ENCODE peak calls at places on chromosomes 1 and 21, in six cellular contexts. P is vagina, B is A549, K is ovary, Y is fibroblast of lung, C is IMR-90. R is an unnamed sample.

GRCh38 chr1:66383602-66384001 is 150.4 kb upstream of the SGIP1 start:
- DNase-seq in C (no peak), B (no peak), K (no peak), P (no peak), Y (no peak), R (no peak)

GRCh38 chr1:162133566-162133965 is 64.1 kb downstream of the NOS1AP start:
- DNase-seq in K (no peak), Y (peak; percentile 43), P (no peak), B (no peak), C (no peak), R (no peak)

GRCh38 chr1:40980453-40981121 is 1.1 kb downstream of the CTPS1 start:
- DNase-seq in K (no peak), C (peak; percentile 50), Y (peak; percentile 35), P (no peak), B (no peak), R (no peak)

GRCh38 chr1:85375422-85375934 is 89.5 kb downstream of the DDAH1 start:
- DNase-seq in K (no peak), P (no peak), B (no peak), C (no peak), Y (no peak), R (no peak)

GRCh38 chr1:235854347-235854746 is 12.4 kb downstream of the LYST start:
- DNase-seq in B (no peak), K (no peak), Y (no peak), P (no peak), C (no peak), R (no peak)

GRCh38 chr1:43651188-43651587 is 1.2 kb downstream of the KDM4A start:
- DNase-seq in C (no peak), P (no peak), Y (no peak), K (no peak), B (no peak), R (no peak)

GRCh38 chr1:31912839-31913239 is 25.3 kb downstream of the PTP4A2 start:
- DNase-seq in K (no peak), B (no peak), C (no peak), Y (no peak), P (no peak), R (no peak)

GRCh38 chr1:153345187-153346066 is 3.2 kb downstream of the PGLYRP4 start:
- DNase-seq in K (no peak), P (peak; percentile 74), B (no peak), Y (no peak), C (no peak), R (no peak)

GRCh38 chr1:163528710-163529348 is 207.1 kb downstream of the NUF2 start:
- DNase-seq in B (no peak), C (peak; percentile 15), P (no peak), K (no peak), Y (peak; percentile 13), R (no peak)

GRCh38 chr1:996851-997727 is 2.8 kb downstream of the HES4 start:
- DNase-seq in C (no peak), K (no peak), Y (no peak), P (no peak), B (no peak), R (no peak)

GRCh38 chr1:197919523-197920301 is 2.5 kb downstream of the LHX9 start:
- DNase-seq in B (no peak), Y (no peak), C (no peak), K (no peak), P (no peak), R (no peak)

GRCh38 chr1:10694274-10694632 is 102.2 kb downstream of the CASZ1 start:
- DNase-seq in C (no peak), P (no peak), B (peak; percentile 72), Y (peak; percentile 19), K (no peak), R (no peak)

GRCh38 chr21:16046625-16047340 is 317.0 kb downstream of the USP25 start:
- DNase-seq in K (no peak), B (peak; percentile 1), P (no peak), Y (peak; percentile 54), C (peak; percentile 47), R (no peak)

GRCh38 chr1:239976130-239976968 is 115.3 kb upstream of the FMN2 start:
- DNase-seq in P (no peak), C (peak; percentile 59), Y (peak; percentile 30), B (peak; percentile 41), K (peak; percentile 52), R (no peak)

GRCh38 chr1:54683453-54683852 is 32.2 kb upstream of the TTC4 start:
- DNase-seq in P (no peak), B (no peak), Y (no peak), C (no peak), K (no peak), R (no peak)

GRCh38 chr1:55375617-55376258 is 160.6 kb upstream of the USP24 start:
- DNase-seq in C (peak; percentile 47), Y (peak; percentile 25), P (no peak), K (peak; percentile 40), B (peak; percentile 9), R (no peak)

GRCh38 chr1:169550294-169550693 is 36.0 kb downstream of the F5 start:
- DNase-seq in Y (peak; percentile 16), C (peak; percentile 38), K (no peak), B (peak; percentile 34), P (no peak), R (no peak)

GRCh38 chr1:57086141-57086540 is 120.3 kb upstream of the C8B start:
- DNase-seq in Y (no peak), B (no peak), K (no peak), C (no peak), P (no peak), R (no peak)

GRCh38 chr1:191993549-191993948 is 164.7 kb upstream of the RGS18 start:
- DNase-seq in B (no peak), C (peak; percentile 61), Y (no peak), K (no peak), P (no peak), R (no peak)

GRCh38 chr1:32201011-32201855 is 838 bp downstream of the CCDC28B start:
- DNase-seq in K (peak; percentile 79), Y (peak; percentile 52), P (no peak), C (peak; percentile 67), B (no peak), R (peak; percentile 84)

GRCh38 chr21:14259669-14260458 is 43.9 kb downstream of the RBM11 start:
- DNase-seq in B (peak; percentile 3), K (no peak), P (no peak), C (peak; percentile 56), Y (peak; percentile 28), R (no peak)

GRCh38 chr1:156033011-156033410 is 12.3 kb upstream of the SSR2 start:
- DNase-seq in B (no peak), P (no peak), C (peak; percentile 39), Y (peak; percentile 24), K (no peak), R (no peak)

GRCh38 chr1:25168193-25169071 is 63.9 kb downstream of the SYF2 start:
- DNase-seq in Y (no peak), C (no peak), K (no peak), P (no peak), B (no peak), R (no peak)

GRCh38 chr1:118998171-118998570 is 10.0 kb upstream of the TBX15 start:
- DNase-seq in B (no peak), Y (no peak), K (no peak), P (no peak), C (no peak), R (no peak)

GRCh38 chr1:119001181-119002018 is 13.3 kb upstream of the TBX15 start:
- DNase-seq in K (no peak), C (no peak), P (peak; percentile 88), B (no peak), Y (no peak), R (no peak)

GRCh38 chr1:119003413-119004128 is 15.4 kb upstream of the TBX15 start:
- DNase-seq in B (no peak), K (no peak), Y (no peak), P (peak; percentile 43), C (no peak), R (no peak)

GRCh38 chr1:118999348-119000071 is 11.4 kb upstream of the TBX15 start:
- DNase-seq in P (no peak), Y (no peak), K (no peak), B (no peak), C (no peak), R (no peak)

DNA sequence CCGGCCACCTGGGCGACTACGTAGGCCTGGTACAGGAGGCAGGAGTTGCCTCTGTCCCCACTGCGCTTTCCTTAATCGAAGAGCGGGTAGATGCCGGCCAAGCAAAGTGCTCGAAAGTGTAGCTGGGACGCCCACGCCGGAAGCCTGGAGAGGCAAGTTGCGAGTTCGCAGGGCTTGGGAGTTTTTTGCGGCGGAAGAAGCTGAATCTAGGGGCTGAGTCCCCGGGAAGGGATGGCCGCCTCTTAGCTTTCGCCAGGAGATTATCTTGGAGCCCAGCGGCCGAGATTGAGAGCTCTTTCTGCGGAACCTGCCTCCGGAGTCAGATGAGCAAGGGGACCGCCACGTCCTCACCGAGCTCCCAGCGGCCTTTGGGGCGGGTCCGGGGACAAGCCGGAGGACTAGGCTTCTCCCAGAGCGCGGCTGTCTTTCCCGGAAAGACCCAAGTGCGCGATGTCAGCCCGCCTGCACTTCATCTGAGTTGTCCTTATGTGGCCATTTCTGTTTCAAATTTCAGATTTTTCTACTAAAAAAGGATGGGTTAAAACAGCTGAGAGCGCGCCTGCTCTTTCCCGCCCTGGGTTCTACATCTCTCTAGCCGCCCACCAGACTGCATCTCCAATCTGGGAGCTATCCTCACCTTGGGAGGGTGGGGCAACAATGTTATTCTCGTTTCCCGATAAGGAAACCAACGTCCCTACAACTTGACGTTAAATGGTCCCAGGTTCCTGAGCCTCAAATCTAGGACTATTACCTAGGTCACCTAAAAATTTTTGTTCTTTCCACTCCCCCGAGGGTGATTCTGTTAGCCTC is 12.4 kb upstream of the TBX15 start:
- DNase-seq in K (no peak), P (peak; percentile 61), B (no peak), C (no peak), Y (no peak), R (no peak)
- H3K4me3 ChIP-seq in K (no peak overlapping the region), P (peak overlapping the region; percentile 25), B (peak overlapping the region; percentile 21), C (no peak overlapping the region), Y (no peak overlapping the region), R (peak overlapping the region; percentile 36)

GRCh38 chr1:9687120-9687875 is 35.8 kb downstream of the PIK3CD start:
- DNase-seq in Y (peak; percentile 87), B (peak; percentile 57), K (peak; percentile 71), C (peak; percentile 92), P (no peak), R (peak; percentile 35)
- TF ChIP-seq CTCF in Y (peak; percentile 17), B (no peak), K (peak; percentile 21), C (peak; percentile 1), P (no peak), R (peak; percentile 13)

DNA sequence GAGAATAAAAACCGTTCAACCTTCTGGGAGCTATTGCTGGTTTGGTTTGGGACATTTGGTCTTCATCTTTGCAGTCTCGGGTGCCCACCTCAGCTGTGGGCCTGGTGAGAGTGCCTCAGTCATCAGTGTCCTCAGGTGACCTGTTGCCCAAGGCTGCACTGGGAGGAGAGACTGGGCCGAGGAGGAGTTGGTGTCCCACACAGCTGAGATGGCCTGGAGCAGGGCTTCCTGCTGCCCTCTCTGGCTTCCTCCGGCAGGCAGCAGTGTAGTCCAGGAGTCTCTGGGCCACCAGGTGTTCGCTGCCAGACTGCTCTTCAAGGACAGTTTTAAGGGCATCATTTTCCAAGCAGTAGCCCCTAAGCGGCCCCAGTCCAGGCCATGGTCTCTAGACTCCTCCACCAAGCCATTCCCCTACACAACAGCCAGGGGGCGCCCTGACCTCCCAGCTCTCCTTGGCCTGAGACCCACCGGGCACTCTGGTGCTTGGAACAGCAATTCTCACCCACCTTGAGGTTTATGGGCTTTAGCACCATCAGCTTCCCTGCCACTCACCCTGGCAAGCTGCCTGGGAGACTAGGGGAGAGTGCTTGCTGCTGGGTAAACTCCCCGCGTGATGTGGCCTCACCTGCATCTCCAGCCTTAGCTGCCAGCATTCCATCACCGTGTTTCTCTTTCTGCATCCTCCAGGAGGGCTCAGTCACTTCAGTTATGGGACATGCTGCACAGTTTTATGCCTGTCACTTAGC is 9.1 kb upstream of the SYTL1 start:
- DNase-seq in K (peak; percentile 58), P (no peak), C (peak; percentile 16), B (peak; percentile 69), Y (no peak), R (no peak)
- H3K27ac ChIP-seq in K (no peak overlapping the region), P (no peak overlapping the region), C (no peak overlapping the region), B (no peak overlapping the region), Y (no peak overlapping the region), R (no peak overlapping the region)

GRCh38 chr1:21439345-21439720 is 604 bp upstream of the NBPF3 start:
- DNase-seq in B (no peak), K (no peak), P (no peak), C (no peak), Y (no peak), R (no peak)
- H3K4me3 ChIP-seq in B (peak overlapping the region; percentile 84), K (peak overlapping the region; percentile 70), P (peak overlapping the region; percentile 59), C (peak overlapping the region; percentile 86), Y (peak overlapping the region; percentile 57), R (peak overlapping the region; percentile 80)